ENCODE peak calls at places on chromosome 17, in ten cellular contexts. One of them, this sample, is unnamed.

GRCh38 chr17:63517825-63518534 is 5.2 kb upstream of the KCNH6 start:
- DNase-seq in breast epithelium: no peak
- DNase-seq in body of pancreas: no peak
- DNase-seq in transverse colon: no peak
- DNase-seq in testis: no peak
- DNase-seq in gastrocnemius medialis: no peak
- DNase-seq in prostate gland: no peak
- DNase-seq in HCT116: no peak
- DNase-seq in tibial nerve: no peak
- DNase-seq in uterus: no peak
- DNase-seq in this sample: no peak

GRCh38 chr17:78883090-78883532 is 19.9 kb downstream of the CEP295NL start:
- DNase-seq in breast epithelium: peak; percentile 55
- DNase-seq in body of pancreas: peak; percentile 51
- DNase-seq in transverse colon: peak; percentile 63
- DNase-seq in testis: peak; percentile 86
- DNase-seq in gastrocnemius medialis: peak; percentile 82
- DNase-seq in prostate gland: no peak
- DNase-seq in HCT116: peak; percentile 71
- DNase-seq in tibial nerve: peak; percentile 70
- DNase-seq in uterus: peak; percentile 80
- DNase-seq in this sample: peak; percentile 92

GRCh38 chr17:80050706-80051105 is 14.3 kb downstream of the CCDC40 start:
- DNase-seq in breast epithelium: no peak
- DNase-seq in body of pancreas: no peak
- DNase-seq in transverse colon: no peak
- DNase-seq in testis: no peak
- DNase-seq in gastrocnemius medialis: no peak
- DNase-seq in prostate gland: no peak
- DNase-seq in HCT116: no peak
- DNase-seq in tibial nerve: no peak
- DNase-seq in uterus: no peak
- DNase-seq in this sample: no peak

GRCh38 chr17:78488867-78489634 is 88.1 kb downstream of the DNAH17 start:
- DNase-seq in breast epithelium: no peak
- DNase-seq in body of pancreas: no peak
- DNase-seq in transverse colon: no peak
- DNase-seq in testis: no peak
- DNase-seq in gastrocnemius medialis: no peak
- DNase-seq in prostate gland: no peak
- DNase-seq in HCT116: no peak
- DNase-seq in tibial nerve: no peak
- DNase-seq in uterus: no peak
- DNase-seq in this sample: no peak

GRCh38 chr17:18377437-18378204 is at the start of gene EVPLL:
- DNase-seq in breast epithelium: peak; percentile 75
- DNase-seq in body of pancreas: no peak
- DNase-seq in transverse colon: peak; percentile 81
- DNase-seq in testis: no peak
- DNase-seq in gastrocnemius medialis: peak; percentile 28
- DNase-seq in prostate gland: peak; percentile 88
- DNase-seq in HCT116: no peak
- DNase-seq in tibial nerve: no peak
- DNase-seq in uterus: no peak
- DNase-seq in this sample: no peak

GRCh38 chr17:9021985-9022552 is 759 bp downstream of the NTN1 start:
- DNase-seq in breast epithelium: no peak
- DNase-seq in body of pancreas: no peak
- DNase-seq in transverse colon: no peak
- DNase-seq in testis: peak; percentile 22
- DNase-seq in gastrocnemius medialis: no peak
- DNase-seq in prostate gland: peak; percentile 22
- DNase-seq in HCT116: no peak
- DNase-seq in tibial nerve: no peak
- DNase-seq in uterus: peak; percentile 30
- DNase-seq in this sample: peak; percentile 13

GRCh38 chr17:32759476-32759875 is 117.4 kb downstream of the MYO1D start:
- DNase-seq in breast epithelium: no peak
- DNase-seq in body of pancreas: no peak
- DNase-seq in transverse colon: no peak
- DNase-seq in testis: no peak
- DNase-seq in gastrocnemius medialis: no peak
- DNase-seq in prostate gland: no peak
- DNase-seq in HCT116: no peak
- DNase-seq in tibial nerve: no peak
- DNase-seq in uterus: no peak
- DNase-seq in this sample: no peak

GRCh38 chr17:48110722-48111121 is 3.2 kb downstream of the SNX11 start:
- DNase-seq in breast epithelium: no peak
- DNase-seq in body of pancreas: no peak
- DNase-seq in transverse colon: no peak
- DNase-seq in testis: no peak
- DNase-seq in gastrocnemius medialis: no peak
- DNase-seq in prostate gland: no peak
- DNase-seq in HCT116: no peak
- DNase-seq in tibial nerve: no peak
- DNase-seq in uterus: no peak
- DNase-seq in this sample: no peak

GRCh38 chr17:38444151-38444550 is 15.9 kb downstream of the ARHGAP23 start:
- DNase-seq in breast epithelium: no peak
- DNase-seq in body of pancreas: peak; percentile 53
- DNase-seq in transverse colon: peak; percentile 61
- DNase-seq in testis: peak; percentile 80
- DNase-seq in gastrocnemius medialis: peak; percentile 72
- DNase-seq in prostate gland: peak; percentile 69
- DNase-seq in HCT116: no peak
- DNase-seq in tibial nerve: peak; percentile 46
- DNase-seq in uterus: peak; percentile 78
- DNase-seq in this sample: peak; percentile 81

GRCh38 chr17:28646039-28646754 is 1.2 kb upstream of the BLTP2 start:
- DNase-seq in breast epithelium: no peak
- DNase-seq in body of pancreas: peak; percentile 19
- DNase-seq in transverse colon: peak; percentile 24
- DNase-seq in testis: peak; percentile 74
- DNase-seq in gastrocnemius medialis: no peak
- DNase-seq in prostate gland: no peak
- DNase-seq in HCT116: no peak
- DNase-seq in tibial nerve: no peak
- DNase-seq in uterus: no peak
- DNase-seq in this sample: peak; percentile 81

GRCh38 chr17:74524751-74525725 is 6.2 kb downstream of the CD300LB start:
- DNase-seq in breast epithelium: peak; percentile 33
- DNase-seq in body of pancreas: no peak
- DNase-seq in transverse colon: no peak
- DNase-seq in testis: no peak
- DNase-seq in gastrocnemius medialis: no peak
- DNase-seq in prostate gland: no peak
- DNase-seq in HCT116: no peak
- DNase-seq in tibial nerve: no peak
- DNase-seq in uterus: no peak
- DNase-seq in this sample: peak; percentile 27

GRCh38 chr17:17612085-17613022 is 20.8 kb upstream of the PEMT start:
- DNase-seq in breast epithelium: no peak
- DNase-seq in body of pancreas: no peak
- DNase-seq in transverse colon: no peak
- DNase-seq in testis: no peak
- DNase-seq in gastrocnemius medialis: no peak
- DNase-seq in prostate gland: no peak
- DNase-seq in HCT116: no peak
- DNase-seq in tibial nerve: no peak
- DNase-seq in uterus: no peak
- DNase-seq in this sample: no peak

GRCh38 chr17:57296231-57296630 is 39.9 kb downstream of the MSI2 start:
- DNase-seq in breast epithelium: no peak
- DNase-seq in body of pancreas: no peak
- DNase-seq in transverse colon: no peak
- DNase-seq in testis: no peak
- DNase-seq in gastrocnemius medialis: no peak
- DNase-seq in prostate gland: no peak
- DNase-seq in HCT116: no peak
- DNase-seq in tibial nerve: no peak
- DNase-seq in uterus: no peak
- DNase-seq in this sample: no peak

GRCh38 chr17:9661027-9661426 is 15.7 kb downstream of the USP43 start:
- DNase-seq in breast epithelium: no peak
- DNase-seq in body of pancreas: no peak
- DNase-seq in transverse colon: no peak
- DNase-seq in testis: no peak
- DNase-seq in gastrocnemius medialis: no peak
- DNase-seq in prostate gland: no peak
- DNase-seq in HCT116: no peak
- DNase-seq in tibial nerve: no peak
- DNase-seq in uterus: no peak
- DNase-seq in this sample: no peak

GRCh38 chr17:80284631-80285030 is 24.0 kb downstream of the RNF213 start:
- DNase-seq in breast epithelium: no peak
- DNase-seq in body of pancreas: no peak
- DNase-seq in transverse colon: no peak
- DNase-seq in testis: no peak
- DNase-seq in gastrocnemius medialis: no peak
- DNase-seq in prostate gland: no peak
- DNase-seq in HCT116: no peak
- DNase-seq in tibial nerve: no peak
- DNase-seq in uterus: no peak
- DNase-seq in this sample: no peak

GRCh38 chr17:15382866-15383265 is 41.5 kb upstream of the TEKT3 start:
- DNase-seq in breast epithelium: no peak
- DNase-seq in body of pancreas: no peak
- DNase-seq in transverse colon: no peak
- DNase-seq in testis: no peak
- DNase-seq in gastrocnemius medialis: no peak
- DNase-seq in prostate gland: no peak
- DNase-seq in HCT116: no peak
- DNase-seq in tibial nerve: no peak
- DNase-seq in uterus: no peak
- DNase-seq in this sample: no peak

DNA sequence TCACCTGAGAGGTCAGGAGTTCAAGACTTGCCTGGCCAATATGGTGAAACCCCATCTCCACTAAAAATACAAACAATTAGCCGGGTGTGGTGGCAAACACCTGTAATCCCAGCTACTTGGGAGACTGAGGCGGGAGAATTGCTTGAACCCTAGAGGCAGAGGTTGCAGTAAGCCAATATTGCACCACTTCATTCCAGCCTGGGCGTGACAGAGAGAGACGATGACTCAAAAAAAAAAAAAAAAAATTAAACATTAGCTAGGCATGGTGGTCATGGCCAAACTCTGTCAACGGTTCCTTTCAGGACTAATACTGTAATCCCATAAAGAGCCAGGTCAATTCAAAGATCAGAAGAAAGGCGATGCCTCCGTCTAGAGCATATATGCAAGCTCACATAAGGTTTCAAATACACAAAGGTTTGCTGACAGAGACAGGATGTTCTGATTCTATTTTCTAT is 2.4 kb downstream of the RNF157 start:
- DNase-seq in breast epithelium: no peak
- DNase-seq in body of pancreas: no peak
- DNase-seq in transverse colon: peak; percentile 62
- DNase-seq in testis: no peak
- DNase-seq in gastrocnemius medialis: no peak
- DNase-seq in prostate gland: no peak
- DNase-seq in HCT116: no peak
- DNase-seq in tibial nerve: no peak
- DNase-seq in uterus: no peak
- DNase-seq in this sample: no peak
- TF ChIP-seq POLR2A in breast epithelium: no peak
- TF ChIP-seq POLR2A in body of pancreas: no peak
- TF ChIP-seq POLR2A in transverse colon: no peak
- TF ChIP-seq POLR2A in testis: no peak
- TF ChIP-seq POLR2A in gastrocnemius medialis: no peak
- TF ChIP-seq POLR2A in prostate gland: no peak
- TF ChIP-seq POLR2A in HCT116: no peak
- TF ChIP-seq POLR2A in tibial nerve: no peak
- TF ChIP-seq POLR2A in uterus: no peak
- TF ChIP-seq POLR2A in this sample: no peak

GRCh38 chr17:81513669-81514484 is 1.3 kb upstream of the ACTG1 start:
- DNase-seq in breast epithelium: peak; percentile 75
- DNase-seq in body of pancreas: peak; percentile 76
- DNase-seq in transverse colon: peak; percentile 66
- DNase-seq in testis: peak; percentile 69
- DNase-seq in gastrocnemius medialis: peak; percentile 67
- DNase-seq in prostate gland: peak; percentile 53
- DNase-seq in HCT116: no peak
- DNase-seq in tibial nerve: peak; percentile 47
- DNase-seq in uterus: peak; percentile 62
- DNase-seq in this sample: peak; percentile 75
- H3K4me1 ChIP-seq in breast epithelium: peaks cover 8% of the 10 kb centered on the region
- H3K4me1 ChIP-seq in body of pancreas: peaks cover 58% of the 10 kb centered on the region
- H3K4me1 ChIP-seq in transverse colon: peaks cover 44% of the 10 kb centered on the region
- H3K4me1 ChIP-seq in testis: peaks cover 45% of the 10 kb centered on the region
- H3K4me1 ChIP-seq in gastrocnemius medialis: peaks cover 30% of the 10 kb centered on the region
- H3K4me1 ChIP-seq in prostate gland: peaks cover 5% of the 10 kb centered on the region
- H3K4me1 ChIP-seq in HCT116: peaks cover 33% of the 10 kb centered on the region
- H3K4me1 ChIP-seq in tibial nerve: peaks cover 40% of the 10 kb centered on the region
- H3K4me1 ChIP-seq in uterus: peaks cover 13% of the 10 kb centered on the region
- H3K4me1 ChIP-seq in this sample: peaks cover 58% of the 10 kb centered on the region

GRCh38 chr17:31068291-31068690 is 26.5 kb upstream of the NF1 start:
- DNase-seq in breast epithelium: no peak
- DNase-seq in body of pancreas: no peak
- DNase-seq in transverse colon: peak; percentile 65
- DNase-seq in testis: peak; percentile 48
- DNase-seq in gastrocnemius medialis: peak; percentile 13
- DNase-seq in prostate gland: no peak
- DNase-seq in HCT116: peak; percentile 40
- DNase-seq in tibial nerve: no peak
- DNase-seq in uterus: no peak
- DNase-seq in this sample: peak; percentile 47
- H3K27ac ChIP-seq in breast epithelium: no peak overlapping the region
- H3K27ac ChIP-seq in body of pancreas: no peak overlapping the region
- H3K27ac ChIP-seq in transverse colon: peak overlapping the region; percentile 81
- H3K27ac ChIP-seq in testis: no peak overlapping the region
- H3K27ac ChIP-seq in gastrocnemius medialis: peak overlapping the region; percentile 21
- H3K27ac ChIP-seq in prostate gland: no peak overlapping the region
- H3K27ac ChIP-seq in HCT116: peak overlapping the region; percentile 37
- H3K27ac ChIP-seq in tibial nerve: no peak overlapping the region
- H3K27ac ChIP-seq in uterus: no peak overlapping the region
- H3K27ac ChIP-seq in this sample: peak overlapping the region; percentile 14

DNA sequence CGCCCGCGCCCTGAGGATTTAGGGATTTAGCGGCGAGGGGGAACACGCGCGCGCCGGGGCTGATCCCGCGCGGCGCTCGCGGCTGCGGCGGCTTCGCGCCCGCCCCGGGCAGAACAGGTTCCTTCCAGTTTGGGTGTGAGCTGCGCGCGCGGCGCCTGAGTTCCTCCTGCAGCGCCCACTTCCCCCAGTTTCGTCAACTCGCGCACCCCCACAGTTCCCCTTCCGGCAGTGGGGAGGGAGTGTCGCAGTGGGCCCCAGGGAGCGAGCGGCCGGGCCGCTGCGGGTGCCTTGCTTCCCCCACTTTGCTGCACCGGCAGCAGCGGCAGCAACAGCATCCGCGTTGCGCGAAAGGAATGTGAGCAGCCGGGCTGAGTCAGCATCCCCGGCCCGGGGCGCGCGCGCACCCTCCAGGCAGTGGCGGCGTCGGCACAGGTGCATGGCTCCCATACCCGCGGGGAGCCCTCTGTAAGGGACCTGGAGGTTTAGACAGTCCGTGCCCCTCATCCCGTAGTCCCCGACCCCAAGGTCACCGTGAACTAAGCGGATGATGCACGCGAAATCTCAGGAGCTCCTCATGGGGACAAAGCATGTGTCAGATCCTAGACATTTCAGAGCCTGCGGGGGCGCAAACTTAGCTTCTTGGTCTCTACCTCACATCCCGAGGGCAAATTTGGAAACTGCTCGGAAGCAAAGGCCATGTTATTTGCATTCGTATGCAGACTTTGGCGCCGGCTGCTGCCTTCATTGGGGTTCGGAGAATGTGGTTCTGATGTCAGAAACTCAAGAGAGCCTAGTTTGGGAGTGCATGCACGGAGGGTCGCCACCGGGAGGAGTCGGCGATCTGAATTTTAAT is 767 bp downstream of the ARSG start:
- DNase-seq in breast epithelium: peak; percentile 80
- DNase-seq in body of pancreas: peak; percentile 54
- DNase-seq in transverse colon: peak; percentile 84
- DNase-seq in testis: peak; percentile 67
- DNase-seq in gastrocnemius medialis: peak; percentile 71
- DNase-seq in prostate gland: peak; percentile 39
- DNase-seq in HCT116: peak; percentile 63
- DNase-seq in tibial nerve: peak; percentile 51
- DNase-seq in uterus: peak; percentile 28
- DNase-seq in this sample: peak; percentile 76
- TF ChIP-seq POLR2A in breast epithelium: peak; percentile 30
- TF ChIP-seq POLR2A in body of pancreas: no peak
- TF ChIP-seq POLR2A in transverse colon: peak; percentile 63
- TF ChIP-seq POLR2A in testis: no peak
- TF ChIP-seq POLR2A in gastrocnemius medialis: peak; percentile 65
- TF ChIP-seq POLR2A in prostate gland: no peak
- TF ChIP-seq POLR2A in HCT116: peak; percentile 46
- TF ChIP-seq POLR2A in tibial nerve: peak; percentile 42
- TF ChIP-seq POLR2A in uterus: no peak
- TF ChIP-seq POLR2A in this sample: no peak

This sample was measured in adrenal gland.